ENCODE peak calls at places on chromosomes 7 and 10, in ten cellular contexts. T, J, P, K, C, Y, G, H, F and S are unnamed samples.
A peak's percentile ranks its signal among the peaks of the same experiment; 100 is the strongest.

GRCh38 chr7:116834815-116835533 is 27.4 kb upstream of the CAPZA2 start:
- DNase-seq in T (peak; percentile 67), C (peak; percentile 45), G (no peak), J (peak; percentile 38), P (peak; percentile 42), K (no peak), F (peak; percentile 41), Y (no peak), H (no peak), S (no peak)

GRCh38 chr10:32210306-32211045 is 136.5 kb downstream of the EPC1 start:
- DNase-seq in T (peak; percentile 62), C (no peak), G (peak; percentile 15), Y (peak; percentile 7), P (peak; percentile 77), H (no peak), K (no peak), J (peak; percentile 60), F (peak; percentile 50), S (no peak)

GRCh38 chr7:94577357-94577756 is 67.7 kb downstream of the CASD1 start:
- DNase-seq in J (no peak), C (no peak), Y (no peak), G (no peak), K (no peak), P (no peak), T (no peak), F (no peak), H (no peak), S (no peak)

GRCh38 chr10:120584786-120585185 is 127.8 kb downstream of the PLPP4 start:
- DNase-seq in K (no peak), J (no peak), T (no peak), C (no peak), Y (no peak), P (no peak), F (no peak), H (no peak), G (no peak), S (no peak)

GRCh38 chr7:138116156-138116555 is 39.9 kb downstream of the AKR1D1 start:
- DNase-seq in H (no peak), F (peak; percentile 68), J (peak; percentile 89), P (peak; percentile 46), K (no peak), C (no peak), G (no peak), Y (no peak), T (peak; percentile 68), S (no peak)

GRCh38 chr7:135597181-135597925 is 39.6 kb downstream of the NUP205 start:
- DNase-seq in P (peak; percentile 64), J (no peak), K (no peak), H (no peak), C (no peak), T (no peak), Y (no peak), G (no peak), F (peak; percentile 42), S (no peak)

GRCh38 chr7:116395125-116395791 is 104.3 kb upstream of the CAV2 start:
- DNase-seq in K (no peak), C (no peak), J (peak; percentile 93), T (peak; percentile 92), G (no peak), P (peak; percentile 87), Y (no peak), F (peak; percentile 91), H (no peak), S (no peak)

GRCh38 chr7:111499027-111499426 is 63.3 kb downstream of the IMMP2L start:
- DNase-seq in G (no peak), F (peak; percentile 65), K (no peak), T (peak; percentile 98), H (no peak), C (no peak), Y (no peak), P (peak; percentile 58), J (peak; percentile 89), S (no peak)

GRCh38 chr7:106057204-106057961 is 54.7 kb downstream of the SYPL1 start:
- DNase-seq in K (no peak), F (no peak), H (no peak), G (no peak), C (no peak), T (no peak), P (no peak), Y (no peak), J (no peak), S (no peak)

GRCh38 chr10:69936091-69936490 is 116.6 kb upstream of the MACROH2A2 start:
- DNase-seq in G (no peak), P (no peak), F (no peak), C (no peak), T (no peak), H (no peak), Y (no peak), K (no peak), J (no peak), S (no peak)

GRCh38 chr7:124152859-124153692 is 120.2 kb upstream of the TMEM229A start:
- DNase-seq in Y (no peak), F (peak; percentile 50), G (peak; percentile 1), H (peak; percentile 45), J (peak; percentile 49), P (peak; percentile 34), C (no peak), K (no peak), T (peak; percentile 67), S (no peak)

GRCh38 chr7:47026733-47027450 is 555.0 kb downstream of the TNS3 start:
- DNase-seq in J (no peak), C (peak; percentile 35), F (no peak), T (no peak), H (no peak), P (no peak), K (no peak), G (no peak), Y (no peak), S (no peak)

GRCh38 chr10:7035111-7035761 is 375.6 kb downstream of the SFMBT2 start:
- DNase-seq in C (no peak), Y (no peak), J (no peak), P (no peak), T (no peak), F (no peak), H (no peak), K (no peak), G (no peak), S (no peak)

GRCh38 chr10:62632071-62632809 is 172.3 kb upstream of the ADO start:
- DNase-seq in T (peak; percentile 93), J (peak; percentile 45), K (peak; percentile 75), Y (peak; percentile 24), P (no peak), G (peak; percentile 80), H (no peak), C (peak; percentile 68), F (no peak), S (peak; percentile 45)

GRCh38 chr7:4681218-4681851 is 760 bp upstream of the FOXK1 start:
- DNase-seq in T (no peak), F (no peak), H (no peak), G (peak; percentile 44), J (no peak), K (no peak), P (no peak), Y (no peak), C (no peak), S (no peak)
- H3K4me3 ChIP-seq in T (no peak overlapping the region), F (peak overlapping the region; percentile 32), H (no peak overlapping the region), G (peak overlapping the region; percentile 37), J (peak overlapping the region; percentile 27), K (peak overlapping the region; percentile 58), P (peak overlapping the region; percentile 62), Y (peak overlapping the region; percentile 36), C (peak overlapping the region; percentile 61), S (no peak overlapping the region)

GRCh38 chr7:73770860-73771665 is 993 bp upstream of the CLDN3 start:
- DNase-seq in T (no peak), G (no peak), H (no peak), K (no peak), J (no peak), C (no peak), Y (no peak), F (no peak), P (no peak), S (no peak)
- H3K4me3 ChIP-seq in T (peak overlapping the region; percentile 69), G (no peak overlapping the region), H (peak overlapping the region; percentile 22), K (peak overlapping the region; percentile 45), J (no peak overlapping the region), C (no peak overlapping the region), Y (no peak overlapping the region), F (no peak overlapping the region), P (no peak overlapping the region), S (no peak overlapping the region)

DNA sequence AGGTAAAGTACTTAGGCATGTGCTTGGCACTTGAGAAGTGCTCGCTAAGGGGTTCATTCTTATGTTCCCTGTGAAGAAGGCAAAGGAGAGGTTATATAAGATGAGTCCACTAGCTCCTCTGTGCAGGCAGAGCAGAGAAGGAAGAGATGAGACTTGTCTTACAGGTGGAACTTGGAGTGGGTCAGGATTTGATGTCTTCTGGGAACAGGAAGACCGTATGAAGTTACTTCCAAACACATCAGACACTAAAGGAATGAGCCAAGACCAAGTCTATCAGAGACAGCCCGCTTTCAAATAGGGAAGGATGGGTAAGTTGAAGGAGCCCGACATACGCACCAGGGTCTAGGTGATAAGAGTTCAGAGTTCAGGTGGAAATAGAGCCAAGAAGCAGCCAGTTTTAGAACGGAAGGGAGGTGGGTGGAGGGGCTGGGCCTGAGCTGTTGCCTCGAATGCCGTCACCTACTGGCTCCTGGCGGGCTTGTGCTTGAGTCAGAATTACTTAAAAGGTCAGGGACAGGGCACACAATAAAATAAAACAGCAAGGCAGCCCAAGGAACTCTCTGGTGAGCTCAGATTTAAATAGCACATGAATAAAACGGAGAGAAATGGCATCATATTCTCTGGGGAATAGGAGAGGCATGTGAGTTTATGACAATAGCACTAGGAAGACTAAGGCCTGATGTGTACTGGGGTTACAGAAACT is 56.1 kb upstream of the GRB10 start:
- DNase-seq in F (peak; percentile 91), K (no peak), P (peak; percentile 91), H (no peak), J (peak; percentile 96), Y (peak; percentile 33), C (peak; percentile 80), T (peak; percentile 87), G (no peak), S (no peak)
- H3K4me3 ChIP-seq in F (no peak overlapping the region), K (no peak overlapping the region), P (no peak overlapping the region), H (no peak overlapping the region), J (no peak overlapping the region), Y (no peak overlapping the region), C (no peak overlapping the region), T (no peak overlapping the region), G (no peak overlapping the region), S (no peak overlapping the region)

GRCh38 chr10:103276941-103277712 is at the start of gene INA:
- DNase-seq in T (no peak), H (no peak), C (no peak), J (no peak), K (no peak), G (peak; percentile 53), P (peak; percentile 20), F (peak; percentile 29), Y (no peak), S (no peak)
- H3K4me3 ChIP-seq in T (no peak within 1 kb of the TSS), H (peak within 1 kb of the TSS; percentile 27), C (peak within 1 kb of the TSS; percentile 19), J (peak within 1 kb of the TSS; percentile 37), K (peak within 1 kb of the TSS; percentile 33), G (no peak within 1 kb of the TSS), P (peak within 1 kb of the TSS; percentile 44), F (peak within 1 kb of the TSS; percentile 12), Y (no peak within 1 kb of the TSS), S (no peak within 1 kb of the TSS)

DNA sequence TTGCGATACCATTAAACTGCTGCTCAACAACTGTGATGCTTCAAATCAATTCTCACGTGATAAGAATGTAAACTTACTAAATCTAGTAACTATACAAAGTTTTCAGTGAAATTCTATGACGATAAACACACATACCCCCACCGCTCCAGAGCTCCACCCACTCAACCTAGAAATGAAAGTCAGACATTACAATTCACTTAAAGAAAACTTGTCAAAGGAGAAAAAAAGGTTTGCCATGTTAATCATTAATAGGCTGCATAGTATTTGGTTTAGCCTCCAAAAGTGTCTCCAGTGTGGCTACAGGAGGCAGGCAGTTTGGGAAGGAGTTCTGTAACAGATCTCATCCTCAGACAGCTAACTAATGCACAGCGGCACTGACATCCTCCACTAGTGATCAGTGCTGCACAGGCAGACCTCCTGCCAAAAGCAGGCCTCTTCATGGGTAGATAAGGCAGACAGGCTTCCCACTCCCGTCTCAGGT is 3.1 kb downstream of the HERPUD2 start:
- DNase-seq in H (no peak), K (no peak), Y (no peak), T (peak; percentile 7), G (peak; percentile 77), J (no peak), P (no peak), C (peak; percentile 40), F (no peak), S (peak; percentile 48)
- H3K4me3 ChIP-seq in H (no peak overlapping the region), K (peak overlapping the region; percentile 85), Y (no peak overlapping the region), T (peak overlapping the region; percentile 99), G (peak overlapping the region; percentile 99), J (no peak overlapping the region), P (peak overlapping the region; percentile 40), C (peak overlapping the region; percentile 79), F (no peak overlapping the region), S (peak overlapping the region; percentile 98)